ENCODE peak calls at places on chromosome 21, in four cellular contexts. V, N, K and E are unnamed samples.

GRCh38 chr21:32727728-32728454 is at the start of gene SYNJ1:
- DNase-seq in V (peak), K (peak), N (peak), E (peak)

GRCh38 chr21:38129711-38130110 is 127.1 kb upstream of the KCNJ15 start:
- DNase-seq in N (no peak), K (no peak), V (no peak), E (no peak)

GRCh38 chr21:27382404-27382803 is 415.5 kb upstream of the ADAMTS5 start:
- DNase-seq in N (no peak), K (no peak), V (no peak), E (no peak)

GRCh38 chr21:33157303-33157702 is 72.4 kb upstream of the IFNAR2 start:
- DNase-seq in K (no peak), N (no peak), V (no peak), E (no peak)

GRCh38 chr21:40176732-40177131 is 309.5 kb downstream of the PCP4 start:
- DNase-seq in K (no peak), N (no peak), V (no peak), E (no peak)

GRCh38 chr21:17334478-17334877 is 178.4 kb upstream of the CXADR start:
- DNase-seq in N (no peak), V (no peak), K (no peak), E (no peak)

GRCh38 chr21:44356636-44357035 is 3.2 kb downstream of the TRPM2 start:
- DNase-seq in N (no peak), V (no peak), K (no peak), E (no peak)

GRCh38 chr21:26909972-26910371 is 56.9 kb downstream of the ADAMTS5 start:
- DNase-seq in N (no peak), K (no peak), V (no peak), E (no peak)

GRCh38 chr21:45981641-45982255 is at the start of gene COL6A1:
- DNase-seq in V (no peak), K (peak), N (peak), E (peak)

GRCh38 chr21:45299864-45300785 is 12.4 kb upstream of the POFUT2 start:
- DNase-seq in K (no peak), N (no peak), V (no peak), E (no peak)

GRCh38 chr21:33642896-33643657 is 776 bp downstream of the ITSN1 start:
- DNase-seq in V (no peak), K (peak), N (no peak), E (peak)

GRCh38 chr21:34510148-34511142 is 1.6 kb downstream of the KCNE1 start:
- DNase-seq in V (peak), K (peak), N (peak), E (peak)

GRCh38 chr21:35942211-35943144 is 117.8 kb downstream of the SETD4 start:
- DNase-seq in K (no peak), V (no peak), N (no peak), E (no peak)

GRCh38 chr21:32423320-32423719 is 10.8 kb downstream of the EVA1C start:
- DNase-seq in V (no peak), K (no peak), N (no peak), E (no peak)

GRCh38 chr21:46183910-46184624 is at the start of gene SPATC1L:
- DNase-seq in N (no peak), K (peak), V (no peak), E (peak)

GRCh38 chr21:35113064-35113463 is 64.0 kb upstream of the RUNX1 start:
- DNase-seq in N (no peak), V (no peak), K (no peak), E (no peak)

GRCh38 chr21:15840406-15840805 is 110.6 kb downstream of the USP25 start:
- DNase-seq in V (no peak), K (no peak), N (no peak), E (no peak)

GRCh38 chr21:15839601-15840000 is 109.8 kb downstream of the USP25 start:
- DNase-seq in K (no peak), V (no peak), N (no peak), E (no peak)

GRCh38 chr21:15842565-15842880 is 112.7 kb downstream of the USP25 start:
- DNase-seq in V (no peak), N (no peak), K (no peak), E (no peak)

GRCh38 chr21:15841856-15842564 is 112.2 kb downstream of the USP25 start:
- DNase-seq in V (no peak), N (no peak), K (no peak), E (no peak)

DNA sequence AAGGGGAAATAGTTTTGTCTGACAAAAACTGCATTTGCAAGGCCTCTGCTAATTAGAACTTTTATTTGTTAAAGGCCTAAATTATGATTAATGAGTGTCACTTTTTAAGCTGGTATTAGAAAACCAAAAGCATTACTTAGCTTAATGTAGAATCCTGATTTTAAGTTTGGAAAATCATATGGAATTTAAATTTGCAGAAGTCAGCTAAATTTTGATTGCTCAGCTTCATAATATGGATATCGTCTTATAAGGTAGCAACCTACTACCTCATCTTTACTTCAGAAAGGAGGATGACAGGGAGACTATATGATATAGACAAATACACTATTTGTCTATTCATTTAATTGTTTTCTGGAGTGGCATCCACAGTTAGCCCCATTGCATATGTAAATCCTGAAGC is 114.0 kb downstream of the USP25 start:
- DNase-seq in N (no peak), K (no peak), V (no peak), E (no peak)
- TF ChIP-seq POLR2A in N (no peak), K (no peak), V (no peak), E (no peak)

DNA sequence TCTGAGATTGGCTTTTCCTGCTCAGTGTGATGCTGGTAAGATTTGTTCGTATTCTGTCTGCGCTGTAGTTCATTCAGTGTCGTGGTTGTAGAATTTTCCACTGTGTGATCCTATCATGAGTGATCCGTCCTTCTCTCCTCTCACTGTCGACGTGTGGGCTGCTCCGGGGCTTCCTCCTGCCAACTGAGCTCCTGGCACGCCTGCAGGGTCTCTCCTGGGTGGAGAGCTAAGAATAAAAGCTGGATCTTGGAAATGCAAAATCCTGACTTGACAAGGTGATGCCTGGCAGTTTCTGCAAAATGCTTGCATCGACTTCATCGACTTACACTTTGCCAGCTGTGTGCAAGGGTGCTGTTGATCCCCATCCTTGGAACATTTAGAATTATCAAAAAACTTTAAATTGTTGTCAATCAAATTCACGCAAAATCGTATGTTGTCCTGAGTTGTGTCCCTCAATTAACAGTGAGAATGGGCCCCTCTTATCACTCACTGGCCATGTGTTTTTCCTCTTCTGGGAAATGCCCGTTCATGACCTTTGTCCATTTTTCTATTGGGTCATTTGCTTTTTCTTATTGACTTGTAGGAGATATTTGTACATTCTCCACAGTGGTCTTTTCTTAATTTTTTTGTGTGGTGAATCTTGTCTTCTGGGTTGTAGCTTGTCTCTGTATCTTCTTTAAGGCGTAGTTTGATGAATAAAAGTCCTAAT is 125.5 kb downstream of the CRYAA start:
- DNase-seq in K (no peak), N (no peak), V (no peak), E (no peak)
- H3K4me3 ChIP-seq in K (no peak), N (no peak), V (no peak), E (no peak)

GRCh38 chr21:29441651-29442050 is 142.9 kb downstream of the BACH1 start:
- DNase-seq in V (no peak), N (no peak), K (no peak), E (no peak)

GRCh38 chr21:29448766-29449165 is 150.0 kb downstream of the BACH1 start:
- DNase-seq in V (no peak), K (no peak), N (no peak), E (no peak)

GRCh38 chr21:29449306-29449940 is 150.7 kb downstream of the BACH1 start:
- DNase-seq in N (no peak), V (no peak), K (no peak), E (no peak)

DNA sequence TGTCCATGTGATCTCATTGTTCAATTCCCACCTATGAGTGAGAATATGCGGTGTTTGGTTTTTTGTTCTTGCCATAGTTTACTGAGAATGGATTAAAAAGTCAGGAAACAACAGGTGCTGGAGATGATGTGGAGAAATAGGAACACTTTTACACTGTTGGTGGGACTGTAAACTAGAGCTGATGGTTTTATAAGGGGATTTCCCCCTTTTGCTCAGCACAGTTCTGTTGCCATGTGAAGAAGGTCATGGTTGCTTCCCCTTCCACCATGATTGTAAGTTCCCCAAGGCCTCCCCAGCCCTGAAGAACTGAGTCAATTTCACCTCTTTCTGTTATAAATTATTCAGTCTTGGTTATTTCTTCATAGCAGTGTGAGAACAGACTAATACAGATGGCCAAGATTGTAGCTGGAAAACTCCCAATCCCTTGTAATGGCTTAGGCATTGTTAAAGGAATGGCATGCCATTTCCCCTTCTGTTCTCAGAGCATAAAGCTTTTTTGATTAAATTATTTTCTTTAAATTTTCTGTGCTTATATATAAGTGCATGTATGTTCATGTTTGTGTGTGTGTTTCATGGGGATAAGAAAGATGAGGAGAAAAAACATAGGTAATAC is 144.8 kb downstream of the BACH1 start:
- DNase-seq in K (no peak), V (no peak), N (no peak), E (no peak)
- TF ChIP-seq EP300 in K (no peak), V (no peak), N (no peak), E (no peak)

GRCh38 chr21:36964832-36965719 is 1.4 kb downstream of the HLCS start:
- DNase-seq in V (no peak), K (no peak), N (no peak), E (no peak)

GRCh38 chr21:36966846-36967657 is 583 bp upstream of the HLCS start:
- DNase-seq in N (no peak), K (no peak), V (no peak), E (no peak)

GRCh38 chr21:36965720-36966065 is 776 bp downstream of the HLCS start:
- DNase-seq in N (no peak), K (no peak), V (no peak), E (no peak)

GRCh38 chr21:36964398-36964797 is 2.1 kb downstream of the HLCS start:
- DNase-seq in K (no peak), N (no peak), V (no peak), E (no peak)

DNA sequence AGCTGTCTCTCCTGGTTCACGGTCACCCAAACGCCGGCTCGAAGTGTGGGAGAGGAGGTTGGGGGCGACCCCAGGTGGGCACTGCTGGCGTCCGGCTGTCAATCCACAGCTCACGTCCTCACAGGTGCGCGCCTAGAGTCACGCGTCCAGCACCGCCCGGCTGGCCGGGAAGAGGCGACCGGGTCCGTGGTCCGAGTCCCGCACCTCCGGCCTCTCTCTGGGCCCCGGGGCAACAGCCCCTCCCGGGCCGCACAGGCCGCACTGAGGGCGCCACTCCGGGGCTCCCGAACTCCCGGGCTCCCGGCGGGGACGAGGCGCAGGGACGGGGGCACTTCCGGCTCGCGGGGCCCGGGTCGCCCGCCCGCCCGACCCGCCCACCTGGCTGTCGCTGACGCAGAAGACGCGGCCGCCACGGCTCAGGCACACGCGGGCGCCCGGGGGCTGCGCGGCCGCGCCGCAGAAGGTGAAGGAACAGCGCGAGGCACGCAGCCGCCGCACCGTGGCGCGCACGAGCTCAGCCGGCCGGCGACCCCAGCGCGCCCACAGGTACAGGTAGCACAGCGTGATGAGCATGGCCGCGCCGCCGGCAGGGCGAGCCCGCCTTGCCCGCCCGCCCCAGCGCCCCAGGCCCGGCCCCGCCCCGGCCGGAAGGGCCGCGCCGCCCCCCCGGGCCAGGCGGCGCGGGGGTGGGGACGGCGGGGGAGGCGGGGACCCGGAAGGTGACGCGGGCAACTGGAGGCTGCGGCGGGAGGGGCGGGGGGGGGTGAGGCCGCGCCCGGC is at the start of gene HLCS:
- DNase-seq in V (peak), K (peak), N (peak), E (peak)
- TF ChIP-seq POLR2A in V (peak), K (peak), N (no peak), E (no peak)

GRCh38 chr21:31284797-31285397 is 59.2 kb downstream of the TIAM1 start:
- DNase-seq in K (no peak), V (no peak), N (no peak), E (no peak)

GRCh38 chr21:31283025-31283424 is 61.0 kb downstream of the TIAM1 start:
- DNase-seq in K (no peak), N (no peak), V (no peak), E (peak)

GRCh38 chr21:31279986-31280385 is 64.1 kb downstream of the TIAM1 start:
- DNase-seq in V (no peak), K (no peak), N (no peak), E (no peak)

GRCh38 chr21:31281561-31281960 is 62.5 kb downstream of the TIAM1 start:
- DNase-seq in N (no peak), V (no peak), K (no peak), E (no peak)

DNA sequence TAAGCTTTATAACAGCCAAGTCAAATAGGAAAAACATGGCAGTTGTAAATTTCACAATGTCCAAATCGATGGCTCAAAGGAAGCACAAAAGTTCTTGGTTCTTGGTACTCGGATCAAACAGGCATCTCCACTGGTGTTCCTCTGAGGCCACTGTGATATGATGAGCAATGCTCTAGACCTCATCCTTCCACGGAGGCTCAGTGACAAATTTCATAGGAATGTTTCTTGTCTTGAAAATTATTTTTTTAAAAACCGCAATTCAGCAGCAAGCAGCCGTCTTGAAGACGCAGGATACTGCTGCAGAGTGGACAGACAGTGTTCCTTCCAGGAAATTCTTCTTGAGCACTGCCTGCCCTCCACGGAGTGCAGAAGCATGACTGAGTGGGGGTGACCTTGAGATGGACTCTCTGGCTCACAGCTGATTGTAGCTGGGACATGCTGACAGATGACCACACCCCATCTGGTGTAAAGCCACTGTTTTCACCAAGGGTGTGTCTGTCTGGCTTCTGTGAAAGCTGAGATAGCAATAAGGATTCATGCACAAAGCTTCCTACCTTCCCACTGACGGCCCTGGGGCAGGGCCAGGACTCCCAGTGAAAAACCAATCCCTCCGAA is 61.9 kb downstream of the TIAM1 start:
- DNase-seq in V (peak), N (peak), K (peak), E (peak)
- H3K4me3 ChIP-seq in V (no peak), N (no peak), K (no peak), E (no peak)

DNA sequence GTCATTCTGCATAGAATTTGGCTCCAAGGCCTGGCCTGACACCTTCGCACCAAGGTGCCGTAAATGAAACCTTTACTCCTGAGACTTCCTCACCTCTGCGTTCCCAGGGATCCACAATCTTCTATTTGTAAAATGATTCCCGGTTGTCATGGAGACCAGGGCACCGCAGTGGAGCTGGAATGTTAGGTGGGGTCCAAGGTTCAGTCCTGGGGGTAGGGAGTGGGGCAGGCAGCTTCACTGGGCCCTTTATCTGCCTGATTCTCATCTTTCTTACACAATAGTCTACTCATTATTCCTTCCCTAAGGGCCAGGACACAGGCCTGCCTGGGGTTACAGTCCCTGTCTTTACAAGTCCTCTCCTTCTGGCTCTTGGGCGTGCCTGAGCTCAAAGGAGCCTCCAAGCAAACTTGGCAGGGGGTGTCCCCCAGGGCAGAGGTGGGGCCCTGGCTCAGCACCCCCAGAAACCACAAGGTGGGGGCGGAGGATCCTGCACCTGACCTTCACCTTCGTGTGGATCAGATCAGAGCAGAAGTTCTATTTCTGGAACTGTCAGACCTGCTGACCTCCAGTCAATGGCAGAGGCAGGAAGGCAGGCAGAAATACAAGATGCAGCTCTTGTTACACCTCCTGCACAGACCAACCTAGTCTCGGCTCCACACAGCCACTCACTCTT is 51.1 kb downstream of the RIPK4 start:
- DNase-seq in V (peak), N (no peak), K (peak), E (no peak)
- TF ChIP-seq EP300 in V (peak), N (no peak), K (no peak), E (no peak)

GRCh38 chr21:42975886-42976608 is 1.7 kb downstream of the PKNOX1 start:
- DNase-seq in V (no peak), K (no peak), N (no peak), E (no peak)
- TF ChIP-seq POLR2A in V (no peak), K (no peak), N (no peak), E (no peak)